ENCODE peak calls at places on chromosomes 11 and 22, in seven cellular contexts. L is cardiac fibroblast, W is midbrain, Y is tibial nerve, D is progenitor cell of endocrine pancreas, O is fibroblast of lung, Q is upper lobe of right lung. U is an unnamed sample.

GRCh38 chr22:24834845-24835570 is 29.0 kb downstream of the SGSM1 start:
- DNase-seq in L (no peak), W (no peak), Y (no peak), D (no peak), O (peak; percentile 16), Q (no peak), U (no peak)

GRCh38 chr11:130031056-130031455 is 28.4 kb upstream of the PRDM10 start:
- DNase-seq in L (no peak), W (no peak), Y (no peak), D (no peak), O (no peak), Q (no peak), U (no peak)

GRCh38 chr22:40418366-40419201 is 48.2 kb downstream of the SGSM3 start:
- DNase-seq in L (no peak), W (no peak), Y (no peak), D (no peak), O (peak; percentile 56), Q (no peak), U (no peak)

GRCh38 chr22:30920407-30920806 is 48.2 kb downstream of the MORC2 start:
- DNase-seq in L (peak; percentile 75), W (peak; percentile 69), Y (peak; percentile 91), D (peak; percentile 77), O (peak; percentile 65), Q (peak; percentile 88), U (no peak)

GRCh38 chr11:65116370-65117205 is 913 bp downstream of the ZNHIT2 start:
- DNase-seq in L (peak; percentile 54), W (peak; percentile 14), Y (no peak), D (no peak), O (peak; percentile 27), Q (peak; percentile 79), U (peak; percentile 12)

GRCh38 chr11:69968407-69969347 is 109.4 kb upstream of the ANO1 start:
- DNase-seq in L (no peak), W (no peak), Y (no peak), D (no peak), O (peak; percentile 46), Q (peak; percentile 77), U (no peak)

GRCh38 chr22:20217563-20217962 is 50.6 kb downstream of the RTN4R start:
- DNase-seq in L (no peak), W (no peak), Y (no peak), D (no peak), O (no peak), Q (no peak), U (no peak)

GRCh38 chr22:49962012-49962750 is 1.6 kb downstream of the PIM3 start:
- DNase-seq in L (peak; percentile 96), W (peak; percentile 72), Y (peak; percentile 89), D (no peak), O (peak; percentile 93), Q (peak; percentile 93), U (peak; percentile 52)

GRCh38 chr11:76642341-76642740 is 28.2 kb downstream of the LRRC32 start:
- DNase-seq in L (no peak), W (no peak), Y (no peak), D (no peak), O (no peak), Q (no peak), U (no peak)

GRCh38 chr11:103359221-103359620 is 250.0 kb downstream of the DYNC2H1 start:
- DNase-seq in L (no peak), W (no peak), Y (no peak), D (no peak), O (no peak), Q (no peak), U (no peak)

GRCh38 chr22:18987765-18988164 is 51.7 kb upstream of the PRODH start:
- DNase-seq in L (no peak), W (no peak), Y (no peak), D (no peak), O (peak; percentile 6), Q (peak; percentile 68), U (no peak)

GRCh38 chr11:2951235-2952110 is 22.3 kb upstream of the PHLDA2 start:
- DNase-seq in L (peak; percentile 34), W (no peak), Y (no peak), D (no peak), O (peak; percentile 53), Q (no peak), U (no peak)

GRCh38 chr22:50059185-50059880 is 1.2 kb upstream of the TTLL8 start:
- DNase-seq in L (peak; percentile 58), W (no peak), Y (no peak), D (no peak), O (peak; percentile 58), Q (no peak), U (no peak)

GRCh38 chr22:25548866-25549464 is 15.5 kb upstream of the GRK3 start:
- DNase-seq in L (no peak), W (no peak), Y (no peak), D (no peak), O (no peak), Q (no peak), U (no peak)

GRCh38 chr22:45344339-45344738 is 34.6 kb downstream of the FAM118A start:
- DNase-seq in L (no peak), W (peak; percentile 11), Y (no peak), D (no peak), O (peak; percentile 26), Q (no peak), U (no peak)

GRCh38 chr11:64754919-64755662 is 4.7 kb downstream of the PYGM start:
- DNase-seq in L (no peak), W (no peak), Y (no peak), D (no peak), O (no peak), Q (peak; percentile 55), U (no peak)

GRCh38 chr11:119417726-119418540 is 5.0 kb downstream of the THY1 start:
- DNase-seq in L (peak; percentile 73), W (no peak), Y (no peak), D (no peak), O (peak; percentile 68), Q (no peak), U (no peak)

GRCh38 chr11:283405-284080 is 5.3 kb downstream of the NLRP6 start:
- DNase-seq in L (no peak), W (no peak), Y (no peak), D (no peak), O (no peak), Q (no peak), U (no peak)

GRCh38 chr11:134238956-134239355 is 14.2 kb downstream of the THYN1 start:
- DNase-seq in L (no peak), W (no peak), Y (no peak), D (no peak), O (no peak), Q (no peak), U (no peak)

U was measured in GOT3.